ENCODE peak calls at places on chromosomes 11 and 22, in nine cellular contexts. L is endothelial cell, S is AG10803, E is fibroblast of mammary gland, M is glutamatergic neuron, Q is HepG2, B is GM23338, J is SK-N-SH, H is H9. U is an unnamed sample.

GRCh38 chr22:29078036-29078868 is 5.4 kb downstream of the KREMEN1 start:
- DNase-seq in L (no peak), S (no peak), E (no peak), M (no peak), Q (no peak), B (no peak), J (no peak), H (no peak), U (no peak)

GRCh38 chr11:69436041-69436982 is 45.2 kb upstream of the LINC01488 start:
- DNase-seq in L (no peak), S (no peak), E (no peak), M (no peak), Q (no peak), B (no peak), J (no peak), H (no peak), U (no peak)

GRCh38 chr11:133492895-133493294 is 39.4 kb downstream of the OPCML start:
- DNase-seq in L (no peak), S (no peak), E (no peak), M (no peak), Q (no peak), B (no peak), J (no peak), H (no peak), U (no peak)

GRCh38 chr11:19963697-19964340 is 196.5 kb downstream of the DBX1 start:
- DNase-seq in L (no peak), S (no peak), E (no peak), M (no peak), Q (no peak), B (no peak), J (no peak), H (no peak), U (no peak)

GRCh38 chr11:134385774-134386565 is 26.1 kb downstream of the B3GAT1 start:
- DNase-seq in L (no peak), S (no peak), E (no peak), M (no peak), Q (no peak), B (no peak), J (peak; percentile 73), H (no peak), U (no peak)

GRCh38 chr11:132886335-132886734 is 646.0 kb downstream of the OPCML start:
- DNase-seq in L (no peak), S (peak; percentile 54), E (no peak), M (no peak), Q (no peak), B (no peak), J (no peak), H (no peak), U (peak; percentile 57)

GRCh38 chr11:77596626-77597025 is 6.9 kb downstream of the AQP11 start:
- DNase-seq in L (no peak), S (peak; percentile 83), E (peak; percentile 62), M (no peak), Q (no peak), B (no peak), J (no peak), H (no peak), U (peak; percentile 31)

GRCh38 chr11:116691779-116692178 is 81.0 kb downstream of the BUD13 start:
- DNase-seq in L (peak; percentile 68), S (peak; percentile 18), E (peak; percentile 19), M (peak; percentile 73), Q (peak; percentile 31), B (peak; percentile 86), J (peak; percentile 91), H (peak; percentile 78), U (no peak)

GRCh38 chr11:65958774-65959420 is 2.6 kb upstream of the SART1 start:
- DNase-seq in L (no peak), S (no peak), E (no peak), M (no peak), Q (no peak), B (peak; percentile 40), J (no peak), H (no peak), U (no peak)

GRCh38 chr11:62680825-62681240 is 2.0 kb upstream of the UBXN1 start:
- DNase-seq in L (peak; percentile 37), S (peak; percentile 88), E (peak; percentile 95), M (no peak), Q (peak; percentile 80), B (peak; percentile 49), J (peak; percentile 71), H (no peak), U (peak; percentile 80)

GRCh38 chr11:95289378-95289777 is 58.4 kb upstream of the SESN3 start:
- DNase-seq in L (no peak), S (no peak), E (peak; percentile 30), M (no peak), Q (no peak), B (no peak), J (no peak), H (no peak), U (no peak)

GRCh38 chr22:23621082-23621780 is 10.9 kb downstream of the DRICH1 start:
- DNase-seq in L (no peak), S (no peak), E (no peak), M (no peak), Q (no peak), B (no peak), J (no peak), H (no peak), U (no peak)

GRCh38 chr11:68116892-68117435 is 4.2 kb downstream of the CHKA start:
- DNase-seq in L (no peak), S (no peak), E (no peak), M (no peak), Q (no peak), B (no peak), J (no peak), H (no peak), U (no peak)

GRCh38 chr22:45688606-45689080 is 17.0 kb downstream of the ATXN10 start:
- DNase-seq in L (no peak), S (peak; percentile 92), E (peak; percentile 82), M (no peak), Q (no peak), B (no peak), J (peak; percentile 23), H (no peak), U (peak; percentile 90)

GRCh38 chr11:95968585-95968984 is 44.7 kb upstream of the MTMR2 start:
- DNase-seq in L (no peak), S (no peak), E (peak; percentile 33), M (no peak), Q (no peak), B (no peak), J (no peak), H (no peak), U (peak; percentile 10)

GRCh38 chr22:46756097-46756496 is 6.4 kb upstream of the TBC1D22A start:
- DNase-seq in L (no peak), S (no peak), E (no peak), M (no peak), Q (no peak), B (no peak), J (no peak), H (no peak), U (no peak)

GRCh38 chr11:118076754-118077281 is at the start of gene TMPRSS4:
- DNase-seq in L (no peak), S (no peak), E (no peak), M (no peak), Q (no peak), B (peak; percentile 79), J (no peak), H (peak; percentile 46), U (no peak)

GRCh38 chr11:29534831-29535230 is 482.0 kb downstream of the KCNA4 start:
- DNase-seq in L (no peak), S (peak; percentile 9), E (peak; percentile 55), M (no peak), Q (no peak), B (no peak), J (no peak), H (no peak), U (no peak)

GRCh38 chr11:44977493-44977984 is 26.9 kb upstream of the TP53I11 start:
- DNase-seq in L (peak; percentile 34), S (no peak), E (no peak), M (no peak), Q (no peak), B (peak; percentile 53), J (peak; percentile 57), H (peak; percentile 62), U (peak; percentile 10)
- TF ChIP-seq CTCF in L (no peak), S (peak; percentile 18), E (peak; percentile 13), M (no peak), Q (peak; percentile 22), B (peak; percentile 75), J (peak; percentile 30), H (peak; percentile 61), U (peak; percentile 21)

GRCh38 chr22:25331050-25331449 is 111.6 kb downstream of the CRYBB2 start:
- DNase-seq in L (no peak), S (no peak), E (no peak), M (no peak), Q (no peak), B (no peak), J (no peak), H (no peak), U (no peak)

GRCh38 chr22:25332386-25332785 is 112.9 kb downstream of the CRYBB2 start:
- DNase-seq in L (no peak), S (no peak), E (no peak), M (no peak), Q (no peak), B (no peak), J (no peak), H (no peak), U (no peak)

GRCh38 chr22:25334091-25334490 is 114.7 kb downstream of the CRYBB2 start:
- DNase-seq in L (peak; percentile 97), S (peak; percentile 13), E (peak; percentile 8), M (peak; percentile 85), Q (peak; percentile 49), B (peak; percentile 95), J (no peak), H (peak; percentile 85), U (no peak)
- TF ChIP-seq CTCF in L (peak; percentile 60), S (peak; percentile 38), E (peak; percentile 16), M (peak; percentile 68), Q (peak; percentile 88), B (peak; percentile 99), J (peak; percentile 35), H (peak; percentile 78), U (peak; percentile 6)

DNA sequence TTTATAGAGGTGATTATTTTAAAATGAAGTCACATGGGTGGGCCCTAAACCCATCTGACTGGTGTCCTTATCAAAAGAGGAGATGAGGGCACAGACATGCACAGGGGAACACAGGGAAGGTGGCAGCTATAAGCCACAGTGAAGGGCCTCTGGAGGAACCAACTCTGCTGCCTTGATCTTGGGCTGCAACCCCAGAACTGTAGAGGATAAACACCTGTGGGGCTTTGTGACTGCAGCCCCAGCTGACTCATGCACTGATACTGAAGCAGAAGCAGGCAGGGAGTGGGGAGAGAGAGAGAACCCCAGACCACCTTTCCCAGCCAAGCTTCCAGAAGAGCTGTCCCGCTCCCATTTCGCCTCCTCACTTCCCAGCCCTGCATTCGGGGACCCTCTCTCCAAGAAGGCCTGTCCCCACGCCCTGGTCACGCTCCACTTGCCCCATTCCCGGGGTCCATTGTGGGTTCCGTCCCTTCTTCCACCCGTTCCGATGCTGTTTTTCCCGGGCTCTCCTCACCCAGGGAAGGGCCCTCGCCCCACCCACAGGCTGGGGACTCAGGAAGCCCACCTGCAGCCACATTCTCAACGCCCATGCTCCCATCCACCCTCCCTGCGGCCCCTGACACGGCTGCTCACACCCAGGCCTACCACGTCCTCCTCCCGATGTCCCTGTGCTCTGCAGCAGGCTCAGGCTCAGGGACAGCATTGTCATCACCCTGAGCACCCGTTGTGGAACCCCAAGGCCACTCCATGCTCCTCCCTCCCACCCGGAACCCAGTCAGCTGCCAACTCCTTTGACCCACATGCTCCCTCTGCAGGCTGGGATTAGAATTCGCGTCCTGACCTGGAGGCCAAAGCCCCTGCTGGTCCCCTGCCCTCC is 90.8 kb upstream of the SHANK2 start:
- DNase-seq in L (peak; percentile 66), S (peak; percentile 11), E (peak; percentile 36), M (peak; percentile 58), Q (peak; percentile 77), B (peak; percentile 91), J (peak; percentile 74), H (peak; percentile 86), U (peak; percentile 3)
- TF ChIP-seq CTCF in L (peak; percentile 48), S (peak; percentile 64), E (peak; percentile 67), M (peak; percentile 52), Q (peak; percentile 95), B (peak; percentile 88), J (no peak), H (peak; percentile 80), U (peak; percentile 76)

GRCh38 chr22:50059185-50059880 is 1.2 kb upstream of the TTLL8 start:
- DNase-seq in L (peak; percentile 52), S (peak; percentile 40), E (peak; percentile 19), M (peak; percentile 52), Q (peak; percentile 24), B (peak; percentile 82), J (peak; percentile 86), H (peak; percentile 74), U (no peak)
- TF ChIP-seq CTCF in L (no peak), S (no peak), E (no peak), M (peak; percentile 31), Q (no peak), B (peak; percentile 23), J (no peak), H (peak; percentile 55), U (no peak)

U was measured in HFFc6.